ENCODE peak calls at places on chromosomes 1 and 21, in six cellular contexts. One of them, this sample, is unnamed.

GRCh38 chr21:26961704-26962103 is 5.2 kb downstream of the ADAMTS5 start:
- DNase-seq in epithelial cell of esophagus: no peak
- DNase-seq in PC-3: peak
- DNase-seq in HFFc6: no peak
- DNase-seq in astrocyte of the spinal cord: no peak
- DNase-seq in neural crest cell: no peak
- DNase-seq in this sample: no peak

GRCh38 chr1:201731592-201731991 is 97.4 kb upstream of the IPO9 start:
- DNase-seq in neural crest cell: no peak
- DNase-seq in HFFc6: no peak
- DNase-seq in astrocyte of the spinal cord: no peak
- DNase-seq in PC-3: no peak
- DNase-seq in epithelial cell of esophagus: no peak
- DNase-seq in this sample: no peak

GRCh38 chr21:44849616-44850130 is 23.8 kb downstream of the PTTG1IP start:
- DNase-seq in astrocyte of the spinal cord: no peak
- DNase-seq in epithelial cell of esophagus: no peak
- DNase-seq in neural crest cell: no peak
- DNase-seq in HFFc6: no peak
- DNase-seq in PC-3: no peak
- DNase-seq in this sample: no peak

GRCh38 chr1:180789460-180789859 is 123.2 kb upstream of the KIAA1614 start:
- DNase-seq in PC-3: no peak
- DNase-seq in HFFc6: no peak
- DNase-seq in astrocyte of the spinal cord: no peak
- DNase-seq in neural crest cell: no peak
- DNase-seq in epithelial cell of esophagus: no peak
- DNase-seq in this sample: no peak

GRCh38 chr21:44494956-44495355 is 39.6 kb downstream of the LRRC3 start:
- DNase-seq in neural crest cell: no peak
- DNase-seq in HFFc6: no peak
- DNase-seq in PC-3: no peak
- DNase-seq in astrocyte of the spinal cord: no peak
- DNase-seq in epithelial cell of esophagus: no peak
- DNase-seq in this sample: no peak

GRCh38 chr1:40064797-40065492 is 24.4 kb downstream of the CAP1 start:
- DNase-seq in astrocyte of the spinal cord: no peak
- DNase-seq in epithelial cell of esophagus: no peak
- DNase-seq in neural crest cell: no peak
- DNase-seq in HFFc6: no peak
- DNase-seq in PC-3: no peak
- DNase-seq in this sample: no peak

GRCh38 chr1:30856260-30856790 is 52.2 kb downstream of the SDC3 start:
- DNase-seq in HFFc6: no peak
- DNase-seq in epithelial cell of esophagus: peak
- DNase-seq in astrocyte of the spinal cord: peak
- DNase-seq in neural crest cell: no peak
- DNase-seq in PC-3: no peak
- DNase-seq in this sample: no peak

GRCh38 chr1:6005276-6005917 is 13.2 kb upstream of the NPHP4 start:
- DNase-seq in astrocyte of the spinal cord: no peak
- DNase-seq in HFFc6: no peak
- DNase-seq in epithelial cell of esophagus: no peak
- DNase-seq in neural crest cell: no peak
- DNase-seq in PC-3: no peak
- DNase-seq in this sample: no peak

GRCh38 chr21:42279341-42279871 is 35.8 kb downstream of the TFF3 start:
- DNase-seq in HFFc6: no peak
- DNase-seq in epithelial cell of esophagus: no peak
- DNase-seq in PC-3: no peak
- DNase-seq in neural crest cell: no peak
- DNase-seq in astrocyte of the spinal cord: no peak
- DNase-seq in this sample: no peak

GRCh38 chr1:236534164-236534651 is 10.4 kb downstream of the LGALS8 start:
- DNase-seq in epithelial cell of esophagus: peak
- DNase-seq in astrocyte of the spinal cord: peak
- DNase-seq in neural crest cell: no peak
- DNase-seq in PC-3: peak
- DNase-seq in HFFc6: peak
- DNase-seq in this sample: no peak

GRCh38 chr1:197144570-197145325 is 1.7 kb downstream of the ASPM start:
- DNase-seq in HFFc6: peak
- DNase-seq in astrocyte of the spinal cord: peak
- DNase-seq in epithelial cell of esophagus: peak
- DNase-seq in neural crest cell: no peak
- DNase-seq in PC-3: peak
- DNase-seq in this sample: no peak

GRCh38 chr1:172815740-172816139 is 156.8 kb downstream of the FASLG start:
- DNase-seq in HFFc6: no peak
- DNase-seq in neural crest cell: no peak
- DNase-seq in astrocyte of the spinal cord: no peak
- DNase-seq in PC-3: no peak
- DNase-seq in epithelial cell of esophagus: peak
- DNase-seq in this sample: no peak

GRCh38 chr21:38220270-38220737 is 36.5 kb upstream of the KCNJ15 start:
- DNase-seq in PC-3: no peak
- DNase-seq in astrocyte of the spinal cord: no peak
- DNase-seq in neural crest cell: no peak
- DNase-seq in HFFc6: no peak
- DNase-seq in epithelial cell of esophagus: no peak
- DNase-seq in this sample: no peak

GRCh38 chr1:184222561-184223157 is 164.2 kb upstream of the C1orf21 start:
- DNase-seq in epithelial cell of esophagus: peak
- DNase-seq in astrocyte of the spinal cord: peak
- DNase-seq in HFFc6: peak
- DNase-seq in neural crest cell: peak
- DNase-seq in PC-3: peak
- DNase-seq in this sample: peak

GRCh38 chr1:53122194-53122846 is 20.1 kb downstream of the SLC1A7 start:
- DNase-seq in astrocyte of the spinal cord: no peak
- DNase-seq in neural crest cell: no peak
- DNase-seq in HFFc6: peak
- DNase-seq in PC-3: no peak
- DNase-seq in epithelial cell of esophagus: no peak
- DNase-seq in this sample: no peak

GRCh38 chr21:44903689-44904088 is 17.0 kb downstream of the ITGB2 start:
- DNase-seq in neural crest cell: no peak
- DNase-seq in astrocyte of the spinal cord: no peak
- DNase-seq in epithelial cell of esophagus: no peak
- DNase-seq in PC-3: no peak
- DNase-seq in HFFc6: no peak
- DNase-seq in this sample: no peak

GRCh38 chr1:22350171-22350961 is 101.3 kb upstream of the ZBTB40 start:
- DNase-seq in neural crest cell: no peak
- DNase-seq in HFFc6: no peak
- DNase-seq in PC-3: no peak
- DNase-seq in astrocyte of the spinal cord: no peak
- DNase-seq in epithelial cell of esophagus: no peak
- DNase-seq in this sample: no peak

GRCh38 chr1:237394263-237394662 is 352.3 kb downstream of the RYR2 start:
- DNase-seq in HFFc6: no peak
- DNase-seq in epithelial cell of esophagus: peak
- DNase-seq in astrocyte of the spinal cord: no peak
- DNase-seq in PC-3: no peak
- DNase-seq in neural crest cell: no peak
- DNase-seq in this sample: no peak

GRCh38 chr1:212683357-212683722 is 16.3 kb downstream of the BATF3 start:
- DNase-seq in PC-3: no peak
- DNase-seq in epithelial cell of esophagus: no peak
- DNase-seq in neural crest cell: no peak
- DNase-seq in astrocyte of the spinal cord: no peak
- DNase-seq in HFFc6: no peak
- DNase-seq in this sample: no peak

GRCh38 chr1:78045850-78046778 is at the start of gene GIPC2:
- DNase-seq in PC-3: no peak
- DNase-seq in HFFc6: no peak
- DNase-seq in neural crest cell: no peak
- DNase-seq in epithelial cell of esophagus: peak
- DNase-seq in astrocyte of the spinal cord: peak
- DNase-seq in this sample: peak

GRCh38 chr1:178382372-178382771 is 114.4 kb downstream of the CLEC20A start:
- DNase-seq in epithelial cell of esophagus: no peak
- DNase-seq in PC-3: no peak
- DNase-seq in neural crest cell: no peak
- DNase-seq in astrocyte of the spinal cord: no peak
- DNase-seq in HFFc6: no peak
- DNase-seq in this sample: no peak

GRCh38 chr1:234607091-234608025 is 2.6 kb downstream of the IRF2BP2 start:
- DNase-seq in neural crest cell: no peak
- DNase-seq in HFFc6: no peak
- DNase-seq in PC-3: peak
- DNase-seq in epithelial cell of esophagus: peak
- DNase-seq in astrocyte of the spinal cord: peak
- DNase-seq in this sample: no peak

GRCh38 chr21:42097860-42098259 is 26.7 kb downstream of the UMODL1 start:
- DNase-seq in neural crest cell: no peak
- DNase-seq in PC-3: peak
- DNase-seq in epithelial cell of esophagus: peak
- DNase-seq in astrocyte of the spinal cord: peak
- DNase-seq in HFFc6: peak
- DNase-seq in this sample: no peak

GRCh38 chr1:36594041-36594440 is 111.3 kb upstream of the CSF3R start:
- DNase-seq in neural crest cell: no peak
- DNase-seq in HFFc6: no peak
- DNase-seq in PC-3: no peak
- DNase-seq in astrocyte of the spinal cord: no peak
- DNase-seq in epithelial cell of esophagus: no peak
- DNase-seq in this sample: no peak

DNA sequence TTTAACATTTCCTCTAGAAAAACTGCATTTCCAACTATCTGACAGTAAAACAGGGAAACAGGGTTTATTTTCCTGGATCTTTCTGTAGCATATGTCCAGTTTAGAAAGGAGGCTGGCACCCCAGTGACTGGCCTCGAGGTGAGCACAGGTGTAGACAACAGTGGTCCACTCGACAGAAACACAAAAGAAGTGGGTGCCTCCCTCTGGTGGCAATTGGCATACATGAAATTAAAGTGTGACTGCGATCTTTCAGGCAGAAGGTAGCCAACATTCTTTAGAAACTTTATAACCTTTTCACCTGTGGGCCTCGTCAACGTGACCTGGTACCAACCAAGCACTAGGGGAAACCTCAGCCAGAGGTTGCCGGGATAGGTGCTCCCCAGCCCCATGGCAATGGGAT is 44.0 kb downstream of the PCP4 start:
- DNase-seq in neural crest cell: no peak
- DNase-seq in epithelial cell of esophagus: no peak
- DNase-seq in HFFc6: no peak
- DNase-seq in PC-3: peak
- DNase-seq in astrocyte of the spinal cord: no peak
- DNase-seq in this sample: no peak
- TF ChIP-seq CTCF in neural crest cell: peak
- TF ChIP-seq CTCF in epithelial cell of esophagus: no peak
- TF ChIP-seq CTCF in HFFc6: peak
- TF ChIP-seq CTCF in PC-3: peak
- TF ChIP-seq CTCF in astrocyte of the spinal cord: no peak
- TF ChIP-seq CTCF in this sample: peak

GRCh38 chr1:11594222-11594621 is 60.0 kb downstream of the FBXO2 start:
- DNase-seq in HFFc6: peak
- DNase-seq in epithelial cell of esophagus: peak
- DNase-seq in astrocyte of the spinal cord: no peak
- DNase-seq in neural crest cell: no peak
- DNase-seq in PC-3: no peak
- DNase-seq in this sample: no peak
- TF ChIP-seq CTCF in HFFc6: peak
- TF ChIP-seq CTCF in epithelial cell of esophagus: peak
- TF ChIP-seq CTCF in astrocyte of the spinal cord: peak
- TF ChIP-seq CTCF in neural crest cell: peak
- TF ChIP-seq CTCF in PC-3: peak
- TF ChIP-seq CTCF in this sample: peak

DNA sequence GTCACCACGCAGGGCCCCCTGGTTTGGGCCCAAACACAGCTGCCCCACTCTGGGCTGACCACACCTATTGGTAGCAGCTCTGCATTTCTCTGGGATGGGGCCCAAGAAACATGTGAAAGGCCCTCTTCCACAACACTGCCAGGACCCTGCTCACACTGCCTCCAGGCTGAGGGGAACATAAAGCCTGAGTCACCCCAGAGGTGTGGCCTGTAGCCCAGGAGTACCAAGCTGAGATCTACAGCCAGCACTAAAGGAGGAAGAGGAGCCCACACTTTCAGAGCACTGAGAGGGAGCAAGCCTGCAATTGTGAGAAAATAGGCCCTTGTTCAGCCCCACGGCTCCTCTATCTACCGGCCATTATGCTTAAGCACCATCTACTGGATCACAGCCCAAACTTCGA is 14.4 kb upstream of the OR2T10 start:
- DNase-seq in epithelial cell of esophagus: no peak
- DNase-seq in astrocyte of the spinal cord: no peak
- DNase-seq in neural crest cell: no peak
- DNase-seq in HFFc6: no peak
- DNase-seq in PC-3: peak
- DNase-seq in this sample: no peak
- TF ChIP-seq CTCF in epithelial cell of esophagus: no peak
- TF ChIP-seq CTCF in astrocyte of the spinal cord: no peak
- TF ChIP-seq CTCF in neural crest cell: no peak
- TF ChIP-seq CTCF in HFFc6: no peak
- TF ChIP-seq CTCF in PC-3: no peak
- TF ChIP-seq CTCF in this sample: no peak

GRCh38 chr21:40658237-40658636 is 188.7 kb downstream of the DSCAM start:
- DNase-seq in PC-3: no peak
- DNase-seq in astrocyte of the spinal cord: no peak
- DNase-seq in epithelial cell of esophagus: no peak
- DNase-seq in HFFc6: no peak
- DNase-seq in neural crest cell: no peak
- DNase-seq in this sample: no peak
- TF ChIP-seq CTCF in PC-3: no peak
- TF ChIP-seq CTCF in astrocyte of the spinal cord: no peak
- TF ChIP-seq CTCF in epithelial cell of esophagus: no peak
- TF ChIP-seq CTCF in HFFc6: no peak
- TF ChIP-seq CTCF in neural crest cell: no peak
- TF ChIP-seq CTCF in this sample: no peak

GRCh38 chr1:44652445-44653106 is 21.7 kb downstream of the TMEM53 start:
- DNase-seq in HFFc6: peak
- DNase-seq in neural crest cell: peak
- DNase-seq in astrocyte of the spinal cord: peak
- DNase-seq in PC-3: peak
- DNase-seq in epithelial cell of esophagus: peak
- DNase-seq in this sample: peak

GRCh38 chr1:44655609-44656008 is 18.7 kb downstream of the TMEM53 start:
- DNase-seq in neural crest cell: peak
- DNase-seq in astrocyte of the spinal cord: no peak
- DNase-seq in PC-3: peak
- DNase-seq in HFFc6: no peak
- DNase-seq in epithelial cell of esophagus: no peak
- DNase-seq in this sample: no peak

GRCh38 chr1:44654621-44655187 is 19.6 kb downstream of the TMEM53 start:
- DNase-seq in HFFc6: no peak
- DNase-seq in astrocyte of the spinal cord: no peak
- DNase-seq in PC-3: no peak
- DNase-seq in neural crest cell: no peak
- DNase-seq in epithelial cell of esophagus: no peak
- DNase-seq in this sample: no peak

GRCh38 chr1:44651069-44651468 is 23.2 kb downstream of the TMEM53 start:
- DNase-seq in astrocyte of the spinal cord: no peak
- DNase-seq in epithelial cell of esophagus: no peak
- DNase-seq in HFFc6: no peak
- DNase-seq in neural crest cell: no peak
- DNase-seq in PC-3: no peak
- DNase-seq in this sample: no peak

GRCh38 chr1:44653107-44653964 is 20.9 kb downstream of the TMEM53 start:
- DNase-seq in neural crest cell: no peak
- DNase-seq in epithelial cell of esophagus: no peak
- DNase-seq in HFFc6: no peak
- DNase-seq in PC-3: no peak
- DNase-seq in astrocyte of the spinal cord: no peak
- DNase-seq in this sample: no peak
- TF ChIP-seq CTCF in neural crest cell: peak
- TF ChIP-seq CTCF in epithelial cell of esophagus: no peak
- TF ChIP-seq CTCF in HFFc6: peak
- TF ChIP-seq CTCF in PC-3: peak
- TF ChIP-seq CTCF in astrocyte of the spinal cord: no peak
- TF ChIP-seq CTCF in this sample: no peak

GRCh38 chr1:1482856-1483255 is 11.3 kb downstream of the ATAD3B start:
- DNase-seq in HFFc6: no peak
- DNase-seq in astrocyte of the spinal cord: no peak
- DNase-seq in epithelial cell of esophagus: no peak
- DNase-seq in neural crest cell: no peak
- DNase-seq in PC-3: no peak
- DNase-seq in this sample: no peak
- TF ChIP-seq CTCF in HFFc6: no peak
- TF ChIP-seq CTCF in astrocyte of the spinal cord: no peak
- TF ChIP-seq CTCF in epithelial cell of esophagus: no peak
- TF ChIP-seq CTCF in neural crest cell: no peak
- TF ChIP-seq CTCF in PC-3: no peak
- TF ChIP-seq CTCF in this sample: no peak